ENCODE peak calls at places on chromosome 17, in four cellular contexts. One of them, this sample, is unnamed.

GRCh38 chr17:40602445-40603443 is 37.5 kb upstream of the CCR7 start:
- DNase-seq in CD8-positive, alpha-beta T cell: peak; percentile 73
- DNase-seq in tibial nerve: no peak
- DNase-seq in AG04450: no peak
- DNase-seq in this sample: no peak

GRCh38 chr17:41687828-41688640 is 651 bp upstream of the EIF1 start:
- DNase-seq in CD8-positive, alpha-beta T cell: peak; percentile 71
- DNase-seq in tibial nerve: peak; percentile 33
- DNase-seq in AG04450: no peak
- DNase-seq in this sample: no peak

GRCh38 chr17:31481783-31482081 is 90.3 kb downstream of the RAB11FIP4 start:
- DNase-seq in CD8-positive, alpha-beta T cell: no peak
- DNase-seq in tibial nerve: no peak
- DNase-seq in AG04450: no peak
- DNase-seq in this sample: no peak

GRCh38 chr17:37259030-37259735 is 116.6 kb upstream of the C17orf78 start:
- DNase-seq in CD8-positive, alpha-beta T cell: no peak
- DNase-seq in tibial nerve: no peak
- DNase-seq in AG04450: no peak
- DNase-seq in this sample: no peak

GRCh38 chr17:66620528-66620927 is 214.4 kb upstream of the CACNG5 start:
- DNase-seq in CD8-positive, alpha-beta T cell: no peak
- DNase-seq in tibial nerve: no peak
- DNase-seq in AG04450: no peak
- DNase-seq in this sample: no peak

GRCh38 chr17:14464741-14465140 is 163.9 kb downstream of the HS3ST3B1 start:
- DNase-seq in CD8-positive, alpha-beta T cell: no peak
- DNase-seq in tibial nerve: no peak
- DNase-seq in AG04450: peak; percentile 34
- DNase-seq in this sample: no peak

GRCh38 chr17:12730931-12731521 is 58.3 kb upstream of the ARHGAP44 start:
- DNase-seq in CD8-positive, alpha-beta T cell: no peak
- DNase-seq in tibial nerve: peak; percentile 19
- DNase-seq in AG04450: no peak
- DNase-seq in this sample: peak; percentile 81

GRCh38 chr17:81388612-81389367 is 6.5 kb upstream of the BAHCC1 start:
- DNase-seq in CD8-positive, alpha-beta T cell: no peak
- DNase-seq in tibial nerve: no peak
- DNase-seq in AG04450: no peak
- DNase-seq in this sample: no peak

GRCh38 chr17:68602267-68602644 is 1.1 kb upstream of the FAM20A start:
- DNase-seq in CD8-positive, alpha-beta T cell: no peak
- DNase-seq in tibial nerve: no peak
- DNase-seq in AG04450: no peak
- DNase-seq in this sample: no peak

GRCh38 chr17:29369831-29370735 is 20.1 kb upstream of the TAOK1 start:
- DNase-seq in CD8-positive, alpha-beta T cell: peak; percentile 47
- DNase-seq in tibial nerve: no peak
- DNase-seq in AG04450: peak; percentile 55
- DNase-seq in this sample: peak; percentile 70

GRCh38 chr17:74137416-74137815 is 66.1 kb upstream of the RPL38 start:
- DNase-seq in CD8-positive, alpha-beta T cell: no peak
- DNase-seq in tibial nerve: no peak
- DNase-seq in AG04450: no peak
- DNase-seq in this sample: no peak

GRCh38 chr17:34255841-34256240 is 756 bp downstream of the CCL2 start:
- DNase-seq in CD8-positive, alpha-beta T cell: no peak
- DNase-seq in tibial nerve: no peak
- DNase-seq in AG04450: no peak
- DNase-seq in this sample: no peak

GRCh38 chr17:34252890-34253525 is 2.1 kb upstream of the CCL2 start:
- DNase-seq in CD8-positive, alpha-beta T cell: no peak
- DNase-seq in tibial nerve: no peak
- DNase-seq in AG04450: no peak
- DNase-seq in this sample: no peak

GRCh38 chr17:34254651-34255380 is at the start of gene CCL2:
- DNase-seq in CD8-positive, alpha-beta T cell: no peak
- DNase-seq in tibial nerve: peak; percentile 65
- DNase-seq in AG04450: peak; percentile 65
- DNase-seq in this sample: peak; percentile 88

GRCh38 chr17:34255381-34255732 is 272 bp downstream of the CCL2 start:
- DNase-seq in CD8-positive, alpha-beta T cell: no peak
- DNase-seq in tibial nerve: no peak
- DNase-seq in AG04450: no peak
- DNase-seq in this sample: no peak

DNA sequence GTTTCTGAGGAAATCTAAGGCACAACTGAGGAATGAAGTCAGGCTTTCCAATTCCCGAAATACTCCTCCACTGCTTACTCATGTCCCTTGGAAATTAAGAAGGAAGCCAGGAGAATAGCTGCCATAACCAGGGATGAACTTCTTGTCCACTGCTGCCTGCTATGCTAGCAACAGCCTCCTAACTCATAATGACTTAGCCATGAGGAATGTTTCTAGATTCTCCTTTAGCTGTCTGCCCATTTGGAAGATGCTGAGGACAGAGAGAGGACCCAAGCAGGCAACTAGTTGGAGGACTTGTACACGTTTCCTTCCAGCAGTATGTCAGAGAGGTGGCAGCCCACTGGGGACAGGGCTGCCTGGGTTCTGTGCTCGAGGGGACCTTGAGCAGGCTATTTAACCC is 939 bp upstream of the CCL2 start:
- DNase-seq in CD8-positive, alpha-beta T cell: no peak
- DNase-seq in tibial nerve: no peak
- DNase-seq in AG04450: peak; percentile 38
- DNase-seq in this sample: no peak
- H3K27ac ChIP-seq in CD8-positive, alpha-beta T cell: no peak overlapping the region
- H3K27ac ChIP-seq in tibial nerve: peak overlapping the region; percentile 71
- H3K27ac ChIP-seq in AG04450: peak overlapping the region; percentile 94
- H3K27ac ChIP-seq in this sample: peak overlapping the region; percentile 87

GRCh38 chr17:45225964-45226530 is 4.4 kb downstream of the FMNL1 start:
- DNase-seq in CD8-positive, alpha-beta T cell: peak; percentile 98
- DNase-seq in tibial nerve: peak; percentile 38
- DNase-seq in AG04450: no peak
- DNase-seq in this sample: peak; percentile 77
- H3K4me3 ChIP-seq in CD8-positive, alpha-beta T cell: peak overlapping the region; percentile 84
- H3K4me3 ChIP-seq in tibial nerve: peak overlapping the region; percentile 21
- H3K4me3 ChIP-seq in AG04450: no peak overlapping the region
- H3K4me3 ChIP-seq in this sample: no peak overlapping the region

GRCh38 chr17:63193827-63194226 is 227.8 kb downstream of the TANC2 start:
- DNase-seq in CD8-positive, alpha-beta T cell: no peak
- DNase-seq in tibial nerve: no peak
- DNase-seq in AG04450: no peak
- DNase-seq in this sample: no peak

GRCh38 chr17:63189930-63190329 is 223.9 kb downstream of the TANC2 start:
- DNase-seq in CD8-positive, alpha-beta T cell: no peak
- DNase-seq in tibial nerve: no peak
- DNase-seq in AG04450: no peak
- DNase-seq in this sample: no peak

GRCh38 chr17:63189082-63189481 is 223.0 kb downstream of the TANC2 start:
- DNase-seq in CD8-positive, alpha-beta T cell: no peak
- DNase-seq in tibial nerve: no peak
- DNase-seq in AG04450: no peak
- DNase-seq in this sample: no peak

GRCh38 chr17:63190821-63191220 is 224.8 kb downstream of the TANC2 start:
- DNase-seq in CD8-positive, alpha-beta T cell: no peak
- DNase-seq in tibial nerve: no peak
- DNase-seq in AG04450: no peak
- DNase-seq in this sample: no peak

DNA sequence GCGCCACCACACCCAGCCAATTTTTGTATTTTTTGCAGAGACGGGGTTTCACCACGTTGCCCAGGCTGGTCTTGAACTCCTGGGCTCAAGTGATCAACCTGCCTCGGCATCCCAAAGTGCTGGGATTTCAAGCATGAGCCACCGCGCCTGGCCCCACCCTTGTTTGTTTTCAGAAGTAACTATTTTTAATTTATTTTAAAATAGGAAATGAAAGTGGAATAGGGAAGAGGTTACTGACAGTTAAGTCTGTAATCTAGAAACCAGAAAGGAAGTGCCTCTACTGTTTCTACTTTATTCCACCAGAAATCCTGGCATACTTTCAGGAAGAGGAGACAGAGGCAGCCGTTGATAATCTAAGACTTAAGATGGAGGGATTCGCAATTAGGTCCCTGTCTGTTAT is 225.6 kb downstream of the TANC2 start:
- DNase-seq in CD8-positive, alpha-beta T cell: no peak
- DNase-seq in tibial nerve: no peak
- DNase-seq in AG04450: no peak
- DNase-seq in this sample: no peak
- H3K27ac ChIP-seq in CD8-positive, alpha-beta T cell: no peak overlapping the region
- H3K27ac ChIP-seq in tibial nerve: no peak overlapping the region
- H3K27ac ChIP-seq in AG04450: no peak overlapping the region
- H3K27ac ChIP-seq in this sample: no peak overlapping the region

GRCh38 chr17:78550464-78550863 is 26.7 kb downstream of the DNAH17 start:
- DNase-seq in CD8-positive, alpha-beta T cell: no peak
- DNase-seq in tibial nerve: no peak
- DNase-seq in AG04450: no peak
- DNase-seq in this sample: no peak
- H3K4me3 ChIP-seq in CD8-positive, alpha-beta T cell: no peak overlapping the region
- H3K4me3 ChIP-seq in tibial nerve: no peak overlapping the region
- H3K4me3 ChIP-seq in AG04450: no peak overlapping the region
- H3K4me3 ChIP-seq in this sample: no peak overlapping the region

DNA sequence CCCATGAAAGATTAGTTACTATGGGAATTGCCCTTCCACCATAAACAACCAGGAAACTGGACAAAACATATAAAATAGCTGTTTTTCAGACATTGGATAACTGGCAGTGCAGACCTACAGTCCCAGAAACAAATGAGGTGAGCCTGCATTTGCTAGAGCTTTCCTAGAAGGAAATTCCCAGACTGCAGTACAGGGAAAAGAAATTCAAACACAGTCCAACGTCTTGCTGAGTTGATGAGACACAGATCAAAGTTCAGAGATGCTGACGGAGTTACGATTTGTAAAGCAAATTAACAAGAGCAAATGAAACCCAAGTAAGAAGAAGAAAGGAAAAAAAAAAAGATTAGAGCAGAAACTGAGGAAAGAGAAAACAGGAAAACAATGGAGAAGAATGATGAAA is 41.3 kb upstream of the MNT start:
- DNase-seq in CD8-positive, alpha-beta T cell: no peak
- DNase-seq in tibial nerve: no peak
- DNase-seq in AG04450: no peak
- DNase-seq in this sample: no peak
- H3K27ac ChIP-seq in CD8-positive, alpha-beta T cell: no peak overlapping the region
- H3K27ac ChIP-seq in tibial nerve: peak overlapping the region; percentile 17
- H3K27ac ChIP-seq in AG04450: no peak overlapping the region
- H3K27ac ChIP-seq in this sample: no peak overlapping the region

GRCh38 chr17:76238847-76239537 is 1.3 kb downstream of the RNF157 start:
- DNase-seq in CD8-positive, alpha-beta T cell: no peak
- DNase-seq in tibial nerve: no peak
- DNase-seq in AG04450: no peak
- DNase-seq in this sample: no peak

GRCh38 chr17:76239538-76240274 is 587 bp downstream of the RNF157 start:
- DNase-seq in CD8-positive, alpha-beta T cell: no peak
- DNase-seq in tibial nerve: no peak
- DNase-seq in AG04450: no peak
- DNase-seq in this sample: no peak

GRCh38 chr17:76241776-76242175 is 1.5 kb upstream of the RNF157 start:
- DNase-seq in CD8-positive, alpha-beta T cell: no peak
- DNase-seq in tibial nerve: no peak
- DNase-seq in AG04450: no peak
- DNase-seq in this sample: no peak

GRCh38 chr17:76241205-76241539 is 879 bp upstream of the RNF157 start:
- DNase-seq in CD8-positive, alpha-beta T cell: no peak
- DNase-seq in tibial nerve: no peak
- DNase-seq in AG04450: no peak
- DNase-seq in this sample: peak; percentile 76

DNA sequence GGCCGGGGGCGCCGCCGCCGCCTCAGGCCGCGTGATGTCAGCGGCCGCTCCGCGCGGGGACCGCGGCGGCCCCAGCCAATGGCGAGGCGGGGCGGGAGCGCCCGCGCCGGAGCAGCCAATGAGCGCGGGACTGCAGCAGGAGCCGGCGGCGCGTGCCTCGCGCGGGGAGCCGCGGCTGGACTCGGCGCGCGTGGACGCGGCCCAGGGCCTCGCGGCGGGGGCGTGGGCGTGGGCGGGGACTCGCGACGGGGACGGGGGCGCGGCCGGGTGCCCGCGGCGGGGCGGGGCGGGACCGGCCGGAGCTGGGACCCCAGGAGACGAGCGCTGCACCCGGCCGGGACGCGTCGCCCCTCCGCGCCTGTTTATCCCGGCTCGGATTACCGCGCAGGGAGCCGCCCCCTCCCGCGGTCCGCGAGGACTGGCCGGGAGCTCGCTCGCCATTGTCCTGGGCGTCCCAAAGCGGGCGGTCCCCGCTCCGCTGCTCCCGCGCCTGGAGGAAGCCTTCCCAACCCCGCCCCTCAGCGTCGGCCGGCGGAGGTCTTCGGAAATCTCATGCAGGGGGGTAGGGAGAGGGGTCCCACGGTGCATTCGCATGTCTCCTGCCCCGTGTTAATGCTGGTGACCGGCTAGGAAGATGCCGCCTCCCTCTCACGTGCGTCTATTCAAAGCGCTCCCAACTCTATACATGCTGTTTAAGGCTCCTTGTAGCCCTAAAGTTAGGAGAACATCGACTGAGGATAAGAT is at the start of gene RNF157:
- DNase-seq in CD8-positive, alpha-beta T cell: peak; percentile 59
- DNase-seq in tibial nerve: no peak
- DNase-seq in AG04450: no peak
- DNase-seq in this sample: no peak
- H3K4me3 ChIP-seq in CD8-positive, alpha-beta T cell: peak within 1 kb of the TSS; percentile 77
- H3K4me3 ChIP-seq in tibial nerve: peak within 1 kb of the TSS; percentile 54
- H3K4me3 ChIP-seq in AG04450: peak within 1 kb of the TSS; percentile 65
- H3K4me3 ChIP-seq in this sample: peak within 1 kb of the TSS; percentile 64

GRCh38 chr17:32955155-32955554 is 27.2 kb downstream of the TMEM98 start:
- DNase-seq in CD8-positive, alpha-beta T cell: no peak
- DNase-seq in tibial nerve: no peak
- DNase-seq in AG04450: no peak
- DNase-seq in this sample: no peak
- H3K27ac ChIP-seq in CD8-positive, alpha-beta T cell: no peak overlapping the region
- H3K27ac ChIP-seq in tibial nerve: no peak overlapping the region
- H3K27ac ChIP-seq in AG04450: no peak overlapping the region
- H3K27ac ChIP-seq in this sample: no peak overlapping the region

GRCh38 chr17:17591408-17592265 is at the start of gene PEMT:
- DNase-seq in CD8-positive, alpha-beta T cell: peak; percentile 92
- DNase-seq in tibial nerve: peak; percentile 93
- DNase-seq in AG04450: peak; percentile 98
- DNase-seq in this sample: peak; percentile 98

GRCh38 chr17:17593222-17593620 is 1.7 kb upstream of the PEMT start:
- DNase-seq in CD8-positive, alpha-beta T cell: no peak
- DNase-seq in tibial nerve: no peak
- DNase-seq in AG04450: no peak
- DNase-seq in this sample: no peak

GRCh38 chr17:17590883-17591407 is 563 bp downstream of the PEMT start:
- DNase-seq in CD8-positive, alpha-beta T cell: peak; percentile 13
- DNase-seq in tibial nerve: no peak
- DNase-seq in AG04450: no peak
- DNase-seq in this sample: no peak

GRCh38 chr17:17587614-17588336 is 3.7 kb downstream of the PEMT start:
- DNase-seq in CD8-positive, alpha-beta T cell: no peak
- DNase-seq in tibial nerve: no peak
- DNase-seq in AG04450: no peak
- DNase-seq in this sample: no peak

GRCh38 chr17:17590141-17590735 is 1.3 kb downstream of the PEMT start:
- DNase-seq in CD8-positive, alpha-beta T cell: no peak
- DNase-seq in tibial nerve: no peak
- DNase-seq in AG04450: no peak
- DNase-seq in this sample: no peak
- H3K4me3 ChIP-seq in CD8-positive, alpha-beta T cell: peak overlapping the region; percentile 72
- H3K4me3 ChIP-seq in tibial nerve: peak overlapping the region; percentile 80
- H3K4me3 ChIP-seq in AG04450: peak overlapping the region; percentile 81
- H3K4me3 ChIP-seq in this sample: peak overlapping the region; percentile 86

This sample was measured in right atrium auricular region.